ENCODE peak calls at places on chromosome 22, in seven cellular contexts. O, Y, S, U, C, X and A are unnamed samples.

GRCh38 chr22:42645341-42645937 is 3.8 kb downstream of the CYB5R3 start:
- DNase-seq in O (no peak), Y (no peak), S (no peak), U (no peak), C (no peak), X (no peak), A (peak)

GRCh38 chr22:33867118-33867863 is 53.0 kb downstream of the LARGE1 start:
- DNase-seq in O (no peak), Y (peak), S (peak), U (no peak), C (no peak), X (no peak), A (no peak)

GRCh38 chr22:32904044-32904443 is 102.5 kb downstream of the TIMP3 start:
- DNase-seq in O (no peak), Y (peak), S (peak), U (no peak), C (no peak), X (peak), A (no peak)

GRCh38 chr22:31496735-31497146 is 405 bp downstream of the SFI1 start:
- DNase-seq in O (no peak), Y (peak), S (no peak), U (peak), C (peak), X (peak), A (peak)

GRCh38 chr22:30609260-30610185 is 2.5 kb downstream of the TCN2 start:
- DNase-seq in O (peak), Y (peak), S (peak), U (no peak), C (no peak), X (no peak), A (no peak)

GRCh38 chr22:30245181-30245984 is 1.2 kb downstream of the LIF start:
- DNase-seq in O (no peak), Y (peak), S (no peak), U (no peak), C (no peak), X (no peak), A (no peak)

GRCh38 chr22:41650821-41651220 is 29.7 kb downstream of the XRCC6 start:
- DNase-seq in O (no peak), Y (no peak), S (no peak), U (peak), C (no peak), X (no peak), A (no peak)

GRCh38 chr22:41469218-41469851 is 418 bp downstream of the ACO2 start:
- DNase-seq in O (peak), Y (peak), S (no peak), U (no peak), C (no peak), X (peak), A (no peak)

GRCh38 chr22:17489101-17489500 is 74.2 kb upstream of the SLC25A18 start:
- DNase-seq in O (no peak), Y (no peak), S (no peak), U (no peak), C (no peak), X (no peak), A (no peak)

GRCh38 chr22:45859231-45860161 is 117.5 kb downstream of the WNT7B start:
- DNase-seq in O (no peak), Y (no peak), S (peak), U (peak), C (no peak), X (no peak), A (no peak)

GRCh38 chr22:46150615-46151423 is 493 bp downstream of the PPARA start:
- DNase-seq in O (no peak), Y (peak), S (no peak), U (peak), C (peak), X (peak), A (peak)

GRCh38 chr22:38850941-38851849 is 7.4 kb upstream of the NPTXR start:
- DNase-seq in O (no peak), Y (no peak), S (peak), U (no peak), C (no peak), X (no peak), A (peak)

GRCh38 chr22:20919718-20920117 is 2.5 kb downstream of the CRKL start:
- DNase-seq in O (no peak), Y (no peak), S (no peak), U (no peak), C (no peak), X (no peak), A (no peak)

GRCh38 chr22:47784367-47784983 is 1022.0 kb downstream of the TBC1D22A start:
- DNase-seq in O (no peak), Y (no peak), S (no peak), U (no peak), C (peak), X (no peak), A (no peak)

GRCh38 chr22:47238886-47239860 is 476.7 kb downstream of the TBC1D22A start:
- DNase-seq in O (no peak), Y (no peak), S (no peak), U (no peak), C (no peak), X (no peak), A (no peak)

GRCh38 chr22:49218142-49218541 is 609.5 kb downstream of the BRD1 start:
- DNase-seq in O (no peak), Y (no peak), S (no peak), U (no peak), C (no peak), X (no peak), A (no peak)

GRCh38 chr22:20523118-20523983 is 15.9 kb downstream of the MED15 start:
- DNase-seq in O (no peak), Y (no peak), S (no peak), U (no peak), C (no peak), X (no peak), A (no peak)

GRCh38 chr22:38881464-38881871 is 9.5 kb upstream of the CBX6 start:
- DNase-seq in O (no peak), Y (peak), S (no peak), U (peak), C (no peak), X (no peak), A (peak)

GRCh38 chr22:50467341-50467740 is 7.5 kb downstream of the SBF1 start:
- DNase-seq in O (no peak), Y (no peak), S (no peak), U (no peak), C (no peak), X (peak), A (no peak)
- H3K27ac ChIP-seq in O (no peak), Y (no peak), S (no peak), U (no peak), C (no peak), X (peak), A (no peak)

GRCh38 chr22:40123387-40123786 is 54.3 kb upstream of the TNRC6B start:
- DNase-seq in O (no peak), Y (no peak), S (no peak), U (no peak), C (no peak), X (no peak), A (peak)

GRCh38 chr22:40122792-40123191 is 54.9 kb upstream of the TNRC6B start:
- DNase-seq in O (no peak), Y (no peak), S (no peak), U (no peak), C (no peak), X (no peak), A (no peak)

GRCh38 chr22:40120783-40121182 is 56.9 kb upstream of the TNRC6B start:
- DNase-seq in O (no peak), Y (no peak), S (no peak), U (no peak), C (no peak), X (no peak), A (no peak)

GRCh38 chr22:40118979-40119378 is 58.7 kb upstream of the TNRC6B start:
- DNase-seq in O (no peak), Y (no peak), S (no peak), U (no peak), C (no peak), X (no peak), A (no peak)

GRCh38 chr22:40121463-40121862 is 56.3 kb upstream of the TNRC6B start:
- DNase-seq in O (no peak), Y (peak), S (no peak), U (no peak), C (no peak), X (no peak), A (no peak)
- H3K27ac ChIP-seq in O (no peak), Y (no peak), S (no peak), U (no peak), C (no peak), X (no peak), A (no peak)

DNA sequence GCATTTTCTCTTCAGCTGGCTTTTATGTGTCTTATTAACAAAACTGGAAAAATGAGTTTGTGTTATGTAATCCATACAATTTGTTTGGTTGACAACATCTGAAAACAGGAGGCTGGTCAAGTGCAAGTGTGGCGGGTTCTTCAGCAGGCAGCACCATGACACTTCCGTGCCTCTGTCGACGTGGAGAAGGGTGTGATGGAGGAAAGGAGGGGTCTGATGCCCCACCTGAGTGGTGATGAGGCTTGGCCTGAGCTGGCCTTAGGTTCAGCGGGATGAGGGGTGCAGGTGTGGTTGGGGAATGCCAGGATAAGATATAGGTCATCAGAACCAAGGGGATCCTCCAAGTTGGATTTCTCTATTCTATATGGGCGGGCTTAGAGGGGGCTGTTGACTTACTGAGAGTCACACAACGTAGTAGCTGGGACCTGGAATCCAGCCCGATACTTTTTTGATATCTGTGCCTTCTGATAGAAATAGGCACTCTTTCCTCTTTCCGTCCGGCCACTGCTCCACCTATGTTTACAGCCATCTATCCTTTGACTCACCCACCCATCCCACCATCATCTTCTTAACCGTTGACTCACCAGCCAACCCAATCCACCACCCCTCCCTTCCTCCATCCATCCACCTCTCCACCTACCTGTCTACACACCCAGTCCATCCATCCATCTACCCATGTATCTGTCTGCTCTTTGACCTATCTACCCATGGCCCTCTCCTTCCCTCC is 29.0 kb downstream of the SHANK3 start:
- DNase-seq in O (no peak), Y (no peak), S (no peak), U (no peak), C (no peak), X (no peak), A (peak)
- H3K27ac ChIP-seq in O (no peak), Y (no peak), S (no peak), U (no peak), C (no peak), X (no peak), A (no peak)

GRCh38 chr22:44780876-44781275 is 28.5 kb downstream of the ARHGAP8 start:
- DNase-seq in O (no peak), Y (no peak), S (no peak), U (no peak), C (peak), X (no peak), A (no peak)

GRCh38 chr22:44783091-44783490 is 30.7 kb downstream of the ARHGAP8 start:
- DNase-seq in O (no peak), Y (no peak), S (no peak), U (no peak), C (peak), X (no peak), A (no peak)

GRCh38 chr22:44786136-44786535 is 33.8 kb downstream of the ARHGAP8 start:
- DNase-seq in O (no peak), Y (no peak), S (no peak), U (no peak), C (no peak), X (no peak), A (no peak)

GRCh38 chr22:44783581-44783980 is 31.2 kb downstream of the ARHGAP8 start:
- DNase-seq in O (no peak), Y (peak), S (no peak), U (no peak), C (peak), X (no peak), A (no peak)

DNA sequence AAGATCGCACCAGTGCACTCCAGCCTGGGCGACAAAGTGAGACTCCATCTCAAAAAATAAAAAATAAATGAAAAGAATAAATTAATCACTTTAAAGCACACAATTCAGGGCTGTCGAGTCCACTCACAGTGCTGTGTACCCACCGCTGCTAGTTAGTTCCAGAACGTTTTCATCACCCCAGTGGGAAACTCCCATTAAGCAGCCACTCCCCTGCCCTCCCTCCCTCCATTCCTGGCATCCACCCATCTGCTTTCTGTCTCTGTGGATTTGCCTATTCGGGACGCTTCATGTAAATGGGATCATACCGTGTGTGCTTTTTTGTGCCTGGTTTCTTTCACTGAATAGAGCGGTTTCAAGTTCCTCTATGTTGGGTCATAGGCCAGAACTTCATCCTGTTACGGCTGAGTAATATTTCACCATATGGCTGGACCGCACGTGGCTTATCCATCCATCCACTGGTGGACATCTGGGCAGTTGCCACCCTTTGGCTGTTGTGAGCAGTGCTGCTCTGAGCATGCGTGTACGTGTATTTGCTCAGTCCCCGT is 30.0 kb downstream of the ARHGAP8 start:
- DNase-seq in O (no peak), Y (no peak), S (no peak), U (no peak), C (peak), X (no peak), A (no peak)
- H3K27ac ChIP-seq in O (no peak), Y (no peak), S (no peak), U (no peak), C (peak), X (no peak), A (no peak)

GRCh38 chr22:22704156-22704946 is 59.9 kb downstream of the GGTLC2 start:
- DNase-seq in O (no peak), Y (no peak), S (no peak), U (peak), C (no peak), X (peak), A (no peak)
- H3K27ac ChIP-seq in O (no peak), Y (no peak), S (peak), U (no peak), C (no peak), X (no peak), A (no peak)

GRCh38 chr22:40232624-40233023 is 54.9 kb downstream of the TNRC6B start:
- DNase-seq in O (no peak), Y (no peak), S (no peak), U (no peak), C (no peak), X (no peak), A (no peak)
- H3K27ac ChIP-seq in O (no peak), Y (no peak), S (no peak), U (no peak), C (no peak), X (no peak), A (no peak)

DNA sequence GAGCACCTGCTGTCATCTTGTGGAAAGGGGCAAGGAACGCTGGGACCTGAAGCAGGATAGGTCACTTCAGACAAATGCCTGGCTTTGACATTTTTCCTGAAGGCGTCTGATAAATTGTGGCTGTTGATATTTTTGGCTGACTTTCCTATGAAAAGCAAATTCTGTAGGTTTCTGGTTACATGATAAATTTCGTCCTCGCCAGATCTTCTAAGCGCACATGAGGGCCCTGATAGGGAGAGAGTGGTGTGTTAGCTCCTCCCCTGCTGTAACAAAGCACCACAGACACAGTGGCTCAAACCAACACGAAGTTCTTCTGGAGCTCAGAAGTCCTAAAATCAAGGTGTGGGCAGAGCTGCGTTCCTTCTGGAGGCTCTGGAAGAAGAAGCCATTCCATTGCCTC is 19.6 kb downstream of the APOL4 start:
- DNase-seq in O (no peak), Y (no peak), S (no peak), U (no peak), C (no peak), X (no peak), A (no peak)
- H3K27ac ChIP-seq in O (no peak), Y (no peak), S (no peak), U (no peak), C (no peak), X (no peak), A (no peak)